ENCODE peak calls at places on chromosomes 7 and 10, in ten cellular contexts. X is HCEC 1CT; T is posterior cingulate gyrus; G is posterior vena cava; Y is ascending aorta; S is endodermal cell; H is hypothalamus; B is stimulated activated CD4-positive, alpha-beta T cell treated with anti-CD3 and anti-CD28 coated beads, Interleukin-2, amount 100 ng/mL, for 24 hours; U is NCI-H748 treated with DMSO at 0.1 percent for 48 hours; I is NCI-H1092 treated with DMSO at 0.1 percent for 48 hours. R is an unnamed sample.

GRCh38 chr10:132768346-132769248 is 17.4 kb downstream of the NKX6-2 start:
- DNase-seq in X (no peak), T (no peak), G (no peak), Y (no peak), S (no peak), H (no peak), B (no peak), U (no peak), I (no peak), R (no peak)

GRCh38 chr10:31075434-31075833 is 43.8 kb upstream of the ZNF438 start:
- DNase-seq in X (peak; percentile 92), T (no peak), G (no peak), Y (no peak), S (no peak), H (no peak), B (no peak), U (no peak), I (no peak), R (no peak)

GRCh38 chr7:22831602-22832001 is 9.0 kb upstream of the TOMM7 start:
- DNase-seq in X (no peak), T (no peak), G (no peak), Y (no peak), S (no peak), H (no peak), B (no peak), U (no peak), I (no peak), R (no peak)

GRCh38 chr7:30159698-30160143 is 24.9 kb downstream of the MTURN start:
- DNase-seq in X (peak; percentile 30), T (no peak), G (no peak), Y (no peak), S (peak; percentile 72), H (no peak), B (peak; percentile 17), U (peak; percentile 9), I (peak; percentile 70), R (no peak)

GRCh38 chr7:107506683-107507339 is 37.0 kb downstream of the GPR22 start:
- DNase-seq in X (no peak), T (no peak), G (peak; percentile 81), Y (no peak), S (no peak), H (no peak), B (no peak), U (no peak), I (no peak), R (no peak)

GRCh38 chr7:135834262-135834661 is 85.6 kb upstream of the FAM180A start:
- DNase-seq in X (no peak), T (no peak), G (no peak), Y (no peak), S (no peak), H (no peak), B (no peak), U (no peak), I (no peak), R (no peak)

GRCh38 chr7:1087462-1087809 is 477 bp upstream of the GPER1 start:
- DNase-seq in X (peak; percentile 9), T (no peak), G (no peak), Y (no peak), S (no peak), H (no peak), B (no peak), U (no peak), I (no peak), R (no peak)

GRCh38 chr10:10056958-10057357 is 960.7 kb upstream of the CELF2 start:
- DNase-seq in X (no peak), T (no peak), G (no peak), Y (no peak), S (no peak), H (no peak), B (no peak), U (no peak), I (no peak), R (no peak)

GRCh38 chr10:88525371-88526079 is 57.6 kb downstream of the RNLS start:
- DNase-seq in X (peak; percentile 61), T (no peak), G (no peak), Y (no peak), S (no peak), H (no peak), B (no peak), U (no peak), I (no peak), R (no peak)

GRCh38 chr7:157160433-157160832 is 21.7 kb downstream of the UBE3C start:
- DNase-seq in X (no peak), T (no peak), G (no peak), Y (no peak), S (no peak), H (no peak), B (no peak), U (no peak), I (no peak), R (no peak)

GRCh38 chr7:156156734-156157408 is 344.6 kb upstream of the SHH start:
- DNase-seq in X (no peak), T (peak; percentile 26), G (no peak), Y (no peak), S (peak; percentile 87), H (peak; percentile 8), B (no peak), U (peak; percentile 21), I (peak; percentile 53), R (no peak)

GRCh38 chr7:76223286-76223972 is 21.7 kb downstream of the SRRM3 start:
- DNase-seq in X (no peak), T (no peak), G (no peak), Y (no peak), S (no peak), H (no peak), B (no peak), U (no peak), I (no peak), R (no peak)

GRCh38 chr10:78339251-78339650 is 305.6 kb downstream of the RPS24 start:
- DNase-seq in X (no peak), T (no peak), G (no peak), Y (peak; percentile 53), S (peak; percentile 31), H (no peak), B (no peak), U (no peak), I (no peak), R (no peak)

GRCh38 chr10:44926771-44927751 is 15.9 kb downstream of the TMEM72 start:
- DNase-seq in X (no peak), T (no peak), G (no peak), Y (peak; percentile 56), S (peak; percentile 40), H (no peak), B (no peak), U (no peak), I (no peak), R (no peak)

GRCh38 chr7:41996381-41997035 is 240.5 kb downstream of the GLI3 start:
- DNase-seq in X (peak; percentile 18), T (no peak), G (no peak), Y (no peak), S (no peak), H (no peak), B (no peak), U (no peak), I (no peak), R (no peak)

GRCh38 chr7:141072548-141073172 is 1.2 kb upstream of the TMEM178B start:
- DNase-seq in X (peak; percentile 80), T (peak; percentile 81), G (peak; percentile 90), Y (no peak), S (peak; percentile 79), H (peak; percentile 72), B (peak; percentile 53), U (peak; percentile 86), I (peak; percentile 94), R (peak; percentile 60)

GRCh38 chr7:116588225-116588624 is 63.4 kb downstream of the CAV1 start:
- DNase-seq in X (peak; percentile 86), T (no peak), G (no peak), Y (no peak), S (no peak), H (no peak), B (peak; percentile 30), U (no peak), I (no peak), R (peak; percentile 63)

GRCh38 chr7:141411133-141411532 is 140.1 kb upstream of the AGK start:
- DNase-seq in X (no peak), T (no peak), G (no peak), Y (no peak), S (no peak), H (no peak), B (no peak), U (no peak), I (no peak), R (no peak)

GRCh38 chr7:1737956-1738355 is 67.9 kb downstream of the ELFN1 start:
- DNase-seq in X (no peak), T (no peak), G (no peak), Y (no peak), S (no peak), H (no peak), B (no peak), U (no peak), I (no peak), R (no peak)

GRCh38 chr7:156558198-156558597 is 82.4 kb upstream of the RNF32 start:
- DNase-seq in X (no peak), T (no peak), G (no peak), Y (no peak), S (no peak), H (no peak), B (no peak), U (no peak), I (no peak), R (no peak)

GRCh38 chr10:103394180-103394579 is 2.1 kb downstream of the ATP5MK start:
- DNase-seq in X (no peak), T (no peak), G (no peak), Y (no peak), S (no peak), H (no peak), B (no peak), U (no peak), I (no peak), R (no peak)

GRCh38 chr10:54064215-54064614 is 736.8 kb downstream of the PCDH15 start:
- DNase-seq in X (no peak), T (no peak), G (no peak), Y (no peak), S (no peak), H (no peak), B (no peak), U (no peak), I (no peak), R (no peak)

GRCh38 chr7:24665564-24666294 is 91.5 kb downstream of the GSDME start:
- DNase-seq in X (peak; percentile 54), T (peak; percentile 29), G (no peak), Y (no peak), S (peak; percentile 72), H (no peak), B (peak; percentile 22), U (peak; percentile 57), I (peak; percentile 57), R (peak; percentile 62)

GRCh38 chr10:131983780-131984179 is 2.1 kb upstream of the BNIP3 start:
- DNase-seq in X (peak; percentile 98), T (no peak), G (no peak), Y (no peak), S (no peak), H (no peak), B (no peak), U (no peak), I (no peak), R (no peak)

GRCh38 chr10:85720931-85721330 is 645.7 kb downstream of the GRID1 start:
- DNase-seq in X (no peak), T (no peak), G (no peak), Y (no peak), S (no peak), H (no peak), B (no peak), U (no peak), I (no peak), R (no peak)

GRCh38 chr10:48522011-48522765 is 82.7 kb downstream of the ARHGAP22 start:
- DNase-seq in X (no peak), T (no peak), G (no peak), Y (no peak), S (peak; percentile 32), H (no peak), B (no peak), U (no peak), I (no peak), R (no peak)

GRCh38 chr10:128029280-128029618 is 97.0 kb downstream of the MKI67 start:
- DNase-seq in X (no peak), T (no peak), G (no peak), Y (no peak), S (no peak), H (no peak), B (no peak), U (no peak), I (no peak), R (no peak)

GRCh38 chr10:34864156-34865075 is 49.3 kb upstream of the PARD3 start:
- DNase-seq in X (no peak), T (no peak), G (no peak), Y (no peak), S (peak; percentile 14), H (no peak), B (no peak), U (no peak), I (no peak), R (no peak)